ENCODE peak calls at places on chromosomes 13 and 19, in six cellular contexts. J, Q, W, O, Z and B are unnamed samples.

GRCh38 chr19:50776131-50776530 is 5.9 kb downstream of the GPR32 start:
- DNase-seq in W (no peak), Q (no peak), Z (no peak), O (no peak), J (no peak), B (no peak)

GRCh38 chr19:34253711-34254551 is 423 bp upstream of the GARRE1 start:
- DNase-seq in O (peak), J (no peak), Z (peak), Q (peak), W (no peak), B (peak)

GRCh38 chr19:29524912-29525870 is 603 bp upstream of the VSTM2B start:
- DNase-seq in Q (no peak), J (no peak), O (no peak), W (no peak), Z (no peak), B (no peak)

GRCh38 chr13:102718746-102719145 is 23.9 kb upstream of the METTL21C start:
- DNase-seq in Z (no peak), J (no peak), Q (no peak), W (no peak), O (no peak), B (no peak)

GRCh38 chr19:49362926-49363264 is 679 bp upstream of the TEAD2 start:
- DNase-seq in O (no peak), Q (no peak), W (no peak), J (no peak), Z (peak), B (no peak)

GRCh38 chr13:79710376-79710775 is 229.4 kb downstream of the NDFIP2 start:
- DNase-seq in J (no peak), Q (no peak), Z (no peak), O (no peak), W (no peak), B (no peak)

GRCh38 chr19:42280761-42281174 is 11.7 kb downstream of the CIC start:
- DNase-seq in O (peak), Q (peak), J (no peak), W (no peak), Z (no peak), B (peak)

GRCh38 chr19:6766357-6767080 is 716 bp downstream of the SH2D3A start:
- DNase-seq in Q (no peak), J (no peak), O (peak), Z (no peak), W (no peak), B (no peak)

GRCh38 chr13:46622013-46622917 is 69.3 kb downstream of the LRCH1 start:
- DNase-seq in Q (no peak), O (no peak), J (no peak), W (no peak), Z (peak), B (no peak)

GRCh38 chr13:50248537-50249521 is 233.6 kb downstream of the KCNRG start:
- DNase-seq in Z (no peak), W (no peak), J (no peak), Q (no peak), O (no peak), B (no peak)

GRCh38 chr13:112898786-112899617 is 70.0 kb upstream of the MCF2L start:
- DNase-seq in Z (no peak), W (no peak), Q (no peak), O (no peak), J (no peak), B (peak)

GRCh38 chr19:15464394-15465385 is at the start of gene RASAL3:
- DNase-seq in W (peak), J (no peak), Z (no peak), O (no peak), Q (no peak), B (peak)

GRCh38 chr19:56141416-56141992 is 417 bp downstream of the ZNF444 start:
- DNase-seq in J (no peak), W (no peak), Z (no peak), Q (no peak), O (peak), B (peak)

GRCh38 chr19:53965091-53965490 is 2.4 kb downstream of the CACNG8 start:
- DNase-seq in O (no peak), W (no peak), J (no peak), Q (no peak), Z (no peak), B (no peak)

GRCh38 chr19:33219261-33219812 is 6.3 kb downstream of the SLC7A10 start:
- DNase-seq in Z (no peak), O (peak), W (no peak), J (no peak), Q (no peak), B (peak)

GRCh38 chr19:912181-913079 is 589 bp downstream of the R3HDM4 start:
- DNase-seq in Q (no peak), O (peak), Z (no peak), W (no peak), J (no peak), B (no peak)

GRCh38 chr19:5782322-5782721 is 2.2 kb downstream of the PRR22 start:
- DNase-seq in O (no peak), W (no peak), Q (no peak), J (no peak), Z (no peak), B (no peak)

GRCh38 chr19:1312732-1313694 is 27.3 kb downstream of the EFNA2 start:
- DNase-seq in W (no peak), Z (no peak), J (peak), Q (peak), O (no peak), B (no peak)

GRCh38 chr19:38095411-38096308 is 128.4 kb downstream of the DPF1 start:
- DNase-seq in W (peak), Z (peak), Q (peak), O (peak), J (peak), B (peak)

GRCh38 chr13:40190656-40191100 is 475.8 kb downstream of the FOXO1 start:
- DNase-seq in O (no peak), W (no peak), Z (peak), Q (peak), J (no peak), B (peak)

GRCh38 chr19:34428549-34429285 is 536 bp downstream of the UBA2 start:
- DNase-seq in Z (peak), W (no peak), O (peak), Q (peak), J (peak), B (peak)

GRCh38 chr13:30388401-30389283 is 33.7 kb upstream of the UBE2L5 start:
- DNase-seq in J (no peak), W (no peak), Q (peak), Z (no peak), O (no peak), B (peak)

GRCh38 chr19:6412111-6412999 is 12.3 kb downstream of the KHSRP start:
- DNase-seq in O (peak), W (no peak), J (no peak), Z (peak), Q (no peak), B (peak)

GRCh38 chr19:56946164-56946563 is 105.6 kb upstream of the PEG3 start:
- DNase-seq in J (no peak), W (no peak), O (no peak), Q (no peak), Z (no peak), B (no peak)

GRCh38 chr13:21045101-21045500 is 16.3 kb downstream of the LATS2 start:
- DNase-seq in J (no peak), O (no peak), Z (no peak), Q (no peak), W (no peak), B (no peak)

GRCh38 chr13:42405665-42406390 is 133.9 kb downstream of the AKAP11 start:
- DNase-seq in Z (no peak), Q (no peak), J (no peak), O (no peak), W (peak), B (no peak)

GRCh38 chr19:42226886-42227285 is 6.8 kb downstream of the ZNF526 start:
- DNase-seq in Z (no peak), O (no peak), Q (no peak), J (no peak), W (no peak), B (no peak)

DNA sequence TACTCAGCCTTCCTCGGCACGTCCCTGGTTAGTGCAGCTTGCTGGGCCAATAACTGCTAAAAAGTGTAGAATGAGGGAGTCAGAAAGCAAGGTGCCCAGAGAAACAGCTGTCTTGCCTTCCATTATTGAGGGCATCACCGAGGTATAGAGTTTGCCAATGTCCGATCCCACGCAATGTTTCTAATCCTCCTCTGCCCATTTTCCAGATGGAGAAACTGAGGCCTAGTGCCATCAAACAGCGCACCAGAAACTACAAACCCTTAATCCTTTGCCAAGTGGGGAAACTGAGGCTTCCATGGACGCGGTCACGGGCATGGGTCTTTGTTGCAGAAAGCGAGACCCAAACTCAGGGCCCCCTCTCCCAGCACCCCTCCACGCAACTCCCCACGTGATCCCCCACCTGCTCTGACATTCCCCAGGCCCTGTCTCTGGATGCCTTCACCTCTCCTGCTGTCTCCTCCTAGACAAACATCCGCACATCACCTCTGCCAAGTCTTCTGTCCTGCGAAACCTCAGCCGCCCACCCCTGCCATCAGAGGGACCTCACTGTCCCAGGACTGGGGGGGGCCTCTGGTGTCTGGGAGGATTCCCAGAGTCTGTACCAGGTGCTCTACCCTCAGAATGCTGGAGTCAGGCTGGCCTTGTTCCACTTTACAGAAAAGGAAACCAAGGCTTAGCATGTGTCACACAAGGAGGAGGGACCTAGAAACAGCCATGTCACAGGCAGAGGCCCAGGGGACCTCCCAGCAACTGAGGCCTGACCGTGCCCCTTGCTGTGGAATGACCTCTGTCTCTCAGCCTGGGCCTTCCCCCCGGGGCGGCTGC is 930 bp upstream of the PDE4C start:
- DNase-seq in Q (no peak), W (no peak), J (no peak), Z (no peak), O (no peak), B (no peak)
- H3K4me3 ChIP-seq in Q (no peak), W (no peak), J (no peak), Z (no peak), O (no peak), B (no peak)

GRCh38 chr19:44765949-44766335 is 11.7 kb upstream of the CBLC start:
- DNase-seq in Q (no peak), W (no peak), Z (no peak), O (no peak), J (no peak), B (no peak)

GRCh38 chr19:44767295-44768180 is 10.2 kb upstream of the CBLC start:
- DNase-seq in J (no peak), W (no peak), O (no peak), Z (no peak), Q (no peak), B (no peak)

GRCh38 chr19:44774614-44775013 is 3.1 kb upstream of the CBLC start:
- DNase-seq in O (no peak), Z (no peak), W (no peak), J (no peak), Q (no peak), B (no peak)

GRCh38 chr19:44772969-44773368 is 4.7 kb upstream of the CBLC start:
- DNase-seq in J (no peak), W (no peak), Q (no peak), O (no peak), Z (no peak), B (no peak)

DNA sequence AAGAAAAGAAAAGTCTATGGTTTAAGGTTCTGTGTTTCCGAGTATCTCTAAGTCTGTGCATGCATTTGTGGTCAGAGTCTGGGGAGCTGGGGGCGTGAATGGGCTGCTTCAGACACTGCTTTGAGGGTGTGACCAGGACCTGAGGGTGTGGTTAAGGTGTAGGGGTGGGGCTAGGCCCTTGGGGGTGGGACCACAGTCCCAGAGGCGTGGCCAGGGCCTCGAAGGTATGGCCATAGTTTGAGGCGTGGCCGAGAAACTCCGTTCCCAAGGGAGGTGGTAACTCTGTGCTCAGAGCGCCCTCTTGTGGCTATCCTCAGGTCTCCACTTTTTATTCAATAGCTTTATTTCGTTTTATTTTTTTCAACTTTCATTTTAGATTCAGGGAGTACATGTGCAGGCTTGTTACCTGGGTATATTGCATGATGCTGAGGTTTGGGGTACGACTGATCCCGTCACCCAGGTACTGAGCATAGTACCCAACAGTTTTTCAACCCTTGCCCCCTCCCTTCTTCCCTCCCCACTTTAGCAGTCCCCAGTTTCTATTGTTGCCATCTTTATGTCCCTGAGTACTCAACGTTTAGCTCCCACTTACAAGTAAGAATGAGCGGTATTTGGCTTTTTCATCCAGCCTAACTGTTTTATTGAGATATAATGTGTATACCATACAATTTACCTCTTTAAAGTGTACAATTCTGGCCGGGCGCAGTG is 7.0 kb upstream of the CBLC start:
- DNase-seq in Q (peak), J (peak), O (peak), Z (peak), W (peak), B (peak)
- TF ChIP-seq CTCF in Q (peak), J (peak), O (peak), Z (peak), W (peak), B (peak)

DNA sequence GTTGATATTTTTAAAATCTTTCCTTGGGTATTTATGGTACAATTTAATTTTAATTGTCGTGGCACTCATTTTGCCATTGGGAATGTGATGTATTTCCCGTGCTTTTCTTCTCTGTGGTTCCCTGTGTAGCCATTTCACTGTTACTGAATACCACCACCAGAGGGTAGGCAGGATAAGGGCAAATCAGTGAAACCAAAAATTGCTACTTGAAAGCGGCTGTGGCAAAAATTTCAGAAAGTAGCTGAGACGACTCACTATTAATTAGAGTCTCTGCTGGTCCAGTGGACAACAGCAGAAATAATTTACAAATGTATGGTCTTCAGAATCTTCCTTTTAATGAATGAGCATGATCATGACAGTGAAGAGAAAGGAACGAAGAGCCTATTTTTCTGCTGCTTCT is 34.4 kb upstream of the MIR17HG start:
- DNase-seq in J (peak), W (no peak), O (peak), Q (peak), Z (peak), B (peak)
- TF ChIP-seq MYC in J (no peak), W (no peak), O (no peak), Q (no peak), Z (no peak), B (no peak)

DNA sequence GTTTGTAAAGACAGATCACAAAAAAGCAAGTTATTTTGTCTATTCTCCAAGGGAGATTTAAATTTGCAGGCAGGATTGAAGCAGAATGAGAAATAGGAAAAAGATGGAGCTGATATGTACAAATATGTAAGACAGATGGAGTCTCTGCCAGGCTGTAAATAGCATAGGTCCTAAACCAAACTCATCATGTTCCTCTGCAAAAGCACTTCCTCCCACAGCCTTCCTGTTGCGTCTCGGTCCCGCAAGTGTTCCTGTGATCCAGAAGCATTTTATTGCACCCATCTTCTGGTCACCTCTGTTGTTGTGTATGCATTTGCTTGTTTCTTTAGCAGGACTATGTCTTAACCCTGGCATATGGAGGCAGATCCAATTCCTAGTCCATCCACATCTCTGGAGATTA is 95.7 kb upstream of the CLDN10 start:
- DNase-seq in W (no peak), Z (no peak), J (no peak), O (no peak), Q (no peak), B (peak)
- H3K4me3 ChIP-seq in W (peak), Z (no peak), J (no peak), O (no peak), Q (no peak), B (no peak)

GRCh38 chr19:52410276-52410675 is 12.6 kb downstream of the ZNF528 start:
- DNase-seq in J (no peak), W (no peak), Q (no peak), O (no peak), Z (no peak), B (no peak)

DNA sequence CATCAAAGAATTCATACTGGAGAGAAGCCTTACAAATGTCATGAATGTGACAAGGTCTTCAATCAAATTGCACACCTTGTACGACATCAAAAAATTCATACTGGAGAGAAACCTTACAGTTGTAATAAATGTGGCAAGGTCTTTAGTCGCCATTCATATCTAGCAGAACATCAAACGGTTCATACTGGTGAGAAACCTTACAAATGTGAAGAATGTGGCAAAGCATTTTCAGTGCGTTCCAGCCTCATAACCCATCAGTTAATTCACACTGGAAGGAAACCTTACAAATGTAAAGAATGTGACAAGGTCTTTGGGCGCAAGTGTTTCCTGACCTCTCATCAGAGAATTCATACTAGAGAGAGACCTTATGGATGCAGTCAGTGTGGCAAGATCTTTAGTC is 13.2 kb upstream of the ZNF534 start:
- DNase-seq in Q (no peak), J (no peak), O (no peak), Z (no peak), W (no peak), B (no peak)
- TF ChIP-seq CTCF in Q (no peak), J (no peak), O (no peak), Z (no peak), W (no peak), B (no peak)

GRCh38 chr13:64993514-64994164 is 2236.5 kb downstream of the PCDH9 start:
- DNase-seq in W (peak), Z (no peak), J (no peak), O (no peak), Q (no peak), B (peak)

GRCh38 chr13:64997438-64997837 is 2232.7 kb downstream of the PCDH9 start:
- DNase-seq in O (no peak), J (no peak), Q (no peak), Z (no peak), W (no peak), B (no peak)

DNA sequence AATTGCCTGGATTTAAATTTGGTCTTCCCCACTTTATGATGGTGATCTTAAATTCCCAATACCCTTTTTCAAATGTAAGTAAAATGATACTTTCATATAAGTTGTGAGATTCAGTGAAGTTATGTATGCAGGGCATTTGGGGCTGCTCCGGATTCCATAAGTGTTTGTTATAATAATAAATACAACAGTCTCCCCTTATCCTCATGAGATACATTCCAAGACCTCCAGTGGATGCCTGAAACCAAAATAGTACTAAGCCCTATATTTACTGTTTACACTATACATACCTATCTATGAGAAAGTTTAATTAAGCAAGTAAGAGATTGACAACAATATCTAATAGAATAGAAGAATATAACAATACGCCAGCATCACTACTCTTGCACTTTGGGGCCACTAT is 2237.8 kb downstream of the PCDH9 start:
- DNase-seq in W (no peak), O (no peak), Z (no peak), J (no peak), Q (no peak), B (no peak)
- TF ChIP-seq MYC in W (no peak), O (no peak), Z (no peak), J (no peak), Q (no peak), B (no peak)

GRCh38 chr19:47275866-47276461 is 1.3 kb downstream of the INAFM1 start:
- DNase-seq in J (no peak), O (peak), W (no peak), Q (no peak), Z (no peak), B (peak)
- H3K4me3 ChIP-seq in J (no peak), O (peak), W (no peak), Q (no peak), Z (peak), B (no peak)